ENCODE peak calls at places on chromosomes 13 and 19, in six cellular contexts. One of them, this sample, is unnamed.

GRCh38 chr13:86856996-86857395 is 814.2 kb upstream of the SLITRK5 start:
- DNase-seq in HepG2: peak
- DNase-seq in GM12878: no peak
- DNase-seq in GM12892: no peak
- DNase-seq in K562: no peak
- DNase-seq in H1: no peak
- DNase-seq in this sample: no peak

GRCh38 chr13:94323746-94324408 is 155.6 kb downstream of the DCT start:
- DNase-seq in HepG2: no peak
- DNase-seq in GM12892: no peak
- DNase-seq in H1: no peak
- DNase-seq in K562: no peak
- DNase-seq in GM12878: no peak
- DNase-seq in this sample: no peak

GRCh38 chr13:28679628-28680027 is 20.7 kb downstream of the POMP start:
- DNase-seq in H1: no peak
- DNase-seq in HepG2: peak
- DNase-seq in GM12878: no peak
- DNase-seq in GM12892: no peak
- DNase-seq in K562: no peak
- DNase-seq in this sample: no peak

GRCh38 chr13:106187501-106187900 is 348.0 kb downstream of the EFNB2 start:
- DNase-seq in K562: no peak
- DNase-seq in HepG2: no peak
- DNase-seq in H1: no peak
- DNase-seq in GM12878: no peak
- DNase-seq in GM12892: no peak
- DNase-seq in this sample: no peak

GRCh38 chr19:52248256-52248655 is 21.1 kb upstream of the ZNF766 start:
- DNase-seq in GM12892: no peak
- DNase-seq in GM12878: no peak
- DNase-seq in HepG2: peak
- DNase-seq in H1: peak
- DNase-seq in K562: peak
- DNase-seq in this sample: no peak

GRCh38 chr13:50511877-50512332 is 331.6 kb downstream of the DLEU7 start:
- DNase-seq in H1: no peak
- DNase-seq in HepG2: peak
- DNase-seq in GM12892: no peak
- DNase-seq in K562: peak
- DNase-seq in GM12878: peak
- DNase-seq in this sample: no peak

GRCh38 chr13:100563779-100564178 is 24.8 kb downstream of the GGACT start:
- DNase-seq in HepG2: no peak
- DNase-seq in H1: no peak
- DNase-seq in K562: no peak
- DNase-seq in GM12878: no peak
- DNase-seq in GM12892: no peak
- DNase-seq in this sample: no peak

GRCh38 chr13:79528759-79529191 is 47.8 kb downstream of the NDFIP2 start:
- DNase-seq in HepG2: no peak
- DNase-seq in H1: no peak
- DNase-seq in GM12892: no peak
- DNase-seq in GM12878: no peak
- DNase-seq in K562: no peak
- DNase-seq in this sample: no peak

GRCh38 chr13:114155923-114156883 is 22.9 kb upstream of the CFAP97D2 start:
- DNase-seq in HepG2: no peak
- DNase-seq in GM12892: no peak
- DNase-seq in K562: no peak
- DNase-seq in H1: no peak
- DNase-seq in GM12878: no peak
- DNase-seq in this sample: no peak

GRCh38 chr13:22506286-22506685 is 674.5 kb upstream of the SGCG start:
- DNase-seq in K562: no peak
- DNase-seq in GM12892: no peak
- DNase-seq in GM12878: no peak
- DNase-seq in H1: no peak
- DNase-seq in HepG2: no peak
- DNase-seq in this sample: no peak

GRCh38 chr13:27168870-27169525 is 2.6 kb downstream of the USP12 start:
- DNase-seq in HepG2: no peak
- DNase-seq in GM12878: no peak
- DNase-seq in H1: no peak
- DNase-seq in GM12892: no peak
- DNase-seq in K562: no peak
- DNase-seq in this sample: no peak

GRCh38 chr13:87356314-87356713 is 314.9 kb upstream of the SLITRK5 start:
- DNase-seq in H1: no peak
- DNase-seq in K562: no peak
- DNase-seq in GM12878: no peak
- DNase-seq in HepG2: no peak
- DNase-seq in GM12892: no peak
- DNase-seq in this sample: no peak

GRCh38 chr19:47726467-47726866 is 13.2 kb downstream of the EHD2 start:
- DNase-seq in HepG2: no peak
- DNase-seq in K562: no peak
- DNase-seq in H1: no peak
- DNase-seq in GM12892: no peak
- DNase-seq in GM12878: no peak
- DNase-seq in this sample: no peak

GRCh38 chr19:39405930-39406655 is 554 bp upstream of the ZFP36 start:
- DNase-seq in HepG2: no peak
- DNase-seq in GM12878: no peak
- DNase-seq in K562: no peak
- DNase-seq in GM12892: no peak
- DNase-seq in H1: peak
- DNase-seq in this sample: no peak

GRCh38 chr13:39016789-39017188 is 21.1 kb downstream of the PROSER1 start:
- DNase-seq in GM12878: no peak
- DNase-seq in H1: no peak
- DNase-seq in K562: peak
- DNase-seq in GM12892: no peak
- DNase-seq in HepG2: peak
- DNase-seq in this sample: peak

GRCh38 chr13:24212674-24213073 is 52.2 kb downstream of the SPATA13 start:
- DNase-seq in K562: no peak
- DNase-seq in HepG2: peak
- DNase-seq in H1: no peak
- DNase-seq in GM12878: no peak
- DNase-seq in GM12892: no peak
- DNase-seq in this sample: no peak

GRCh38 chr13:23570099-23570926 is at the start of gene TNFRSF19:
- DNase-seq in H1: no peak
- DNase-seq in GM12878: no peak
- DNase-seq in HepG2: peak
- DNase-seq in K562: peak
- DNase-seq in GM12892: no peak
- DNase-seq in this sample: no peak

GRCh38 chr19:48466571-48467325 is 2.4 kb upstream of the CYTH2 start:
- DNase-seq in HepG2: no peak
- DNase-seq in K562: no peak
- DNase-seq in GM12878: no peak
- DNase-seq in H1: no peak
- DNase-seq in GM12892: no peak
- DNase-seq in this sample: no peak

GRCh38 chr19:49851456-49852259 is 699 bp downstream of the PTOV1 start:
- DNase-seq in K562: peak
- DNase-seq in GM12878: no peak
- DNase-seq in H1: peak
- DNase-seq in HepG2: no peak
- DNase-seq in GM12892: no peak
- DNase-seq in this sample: no peak

GRCh38 chr19:7654401-7654800 is 14.4 kb upstream of the RETN start:
- DNase-seq in H1: no peak
- DNase-seq in GM12878: no peak
- DNase-seq in GM12892: no peak
- DNase-seq in K562: no peak
- DNase-seq in HepG2: no peak
- DNase-seq in this sample: no peak

GRCh38 chr19:39542198-39542597 is 2.2 kb upstream of the EID2 start:
- DNase-seq in H1: peak
- DNase-seq in GM12892: no peak
- DNase-seq in GM12878: no peak
- DNase-seq in K562: no peak
- DNase-seq in HepG2: no peak
- DNase-seq in this sample: no peak

GRCh38 chr13:78978381-78978998 is 319.5 kb upstream of the OBI1 start:
- DNase-seq in H1: no peak
- DNase-seq in GM12892: no peak
- DNase-seq in HepG2: peak
- DNase-seq in K562: peak
- DNase-seq in GM12878: peak
- DNase-seq in this sample: peak

GRCh38 chr19:41928754-41929535 is 696 bp upstream of the ERFL start:
- DNase-seq in K562: peak
- DNase-seq in H1: no peak
- DNase-seq in HepG2: no peak
- DNase-seq in GM12892: no peak
- DNase-seq in GM12878: no peak
- DNase-seq in this sample: no peak

GRCh38 chr19:36987091-36987490 is 71.0 kb downstream of the ZNF568 start:
- DNase-seq in GM12878: no peak
- DNase-seq in K562: no peak
- DNase-seq in GM12892: no peak
- DNase-seq in H1: no peak
- DNase-seq in HepG2: no peak
- DNase-seq in this sample: no peak

GRCh38 chr13:49330546-49330864 is 82.8 kb downstream of the CDADC1 start:
- DNase-seq in GM12878: no peak
- DNase-seq in HepG2: no peak
- DNase-seq in K562: no peak
- DNase-seq in H1: no peak
- DNase-seq in GM12892: no peak
- DNase-seq in this sample: no peak

GRCh38 chr13:23378009-23378632 is 55.4 kb downstream of the SACS start:
- DNase-seq in GM12892: peak
- DNase-seq in GM12878: peak
- DNase-seq in K562: no peak
- DNase-seq in H1: no peak
- DNase-seq in HepG2: no peak
- DNase-seq in this sample: peak

GRCh38 chr19:12247644-12248222 is 47.0 kb downstream of the ZNF44 start:
- DNase-seq in HepG2: no peak
- DNase-seq in H1: no peak
- DNase-seq in GM12892: no peak
- DNase-seq in GM12878: no peak
- DNase-seq in K562: no peak
- DNase-seq in this sample: no peak

GRCh38 chr19:19871932-19872331 is 6.2 kb downstream of the ZNF253 start:
- DNase-seq in HepG2: no peak
- DNase-seq in K562: no peak
- DNase-seq in H1: no peak
- DNase-seq in GM12892: no peak
- DNase-seq in GM12878: no peak
- DNase-seq in this sample: no peak

GRCh38 chr13:27860743-27861142 is 59.1 kb upstream of the PDX1 start:
- DNase-seq in K562: no peak
- DNase-seq in H1: no peak
- DNase-seq in GM12878: no peak
- DNase-seq in HepG2: no peak
- DNase-seq in GM12892: no peak
- DNase-seq in this sample: no peak

GRCh38 chr19:30362156-30362754 is 9.9 kb upstream of the ZNF536 start:
- DNase-seq in H1: no peak
- DNase-seq in GM12878: no peak
- DNase-seq in GM12892: no peak
- DNase-seq in HepG2: no peak
- DNase-seq in K562: no peak
- DNase-seq in this sample: no peak
- TF ChIP-seq TAF1 in H1: no peak
- TF ChIP-seq TAF1 in GM12878: no peak
- TF ChIP-seq TAF1 in GM12892: no peak
- TF ChIP-seq TAF1 in HepG2: no peak
- TF ChIP-seq TAF1 in K562: no peak
- TF ChIP-seq TAF1 in this sample: no peak

GRCh38 chr13:76421011-76421410 is 465.2 kb downstream of the KCTD12 start:
- DNase-seq in K562: no peak
- DNase-seq in HepG2: no peak
- DNase-seq in GM12892: no peak
- DNase-seq in H1: no peak
- DNase-seq in GM12878: no peak
- DNase-seq in this sample: no peak

DNA sequence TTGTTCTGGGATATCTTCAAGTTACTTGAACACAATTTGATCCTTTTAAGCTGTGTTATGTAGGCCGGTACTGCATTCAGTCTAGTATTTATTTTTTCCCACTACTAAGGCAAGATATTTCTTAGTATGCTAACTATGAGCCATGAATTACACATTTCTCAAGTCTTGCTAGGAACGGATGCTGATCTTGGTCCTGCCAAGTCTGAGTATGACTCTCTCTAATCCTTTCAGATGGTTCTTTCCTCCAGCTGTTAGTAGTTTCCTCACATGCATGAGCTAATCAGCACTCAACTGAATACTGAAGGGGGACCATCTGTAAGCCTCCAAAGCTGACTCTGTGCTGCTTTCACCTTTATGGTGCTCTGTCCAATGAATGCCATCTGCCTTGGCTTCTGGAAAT is 460.3 kb downstream of the KCTD12 start:
- DNase-seq in K562: no peak
- DNase-seq in GM12878: no peak
- DNase-seq in HepG2: no peak
- DNase-seq in H1: no peak
- DNase-seq in GM12892: no peak
- DNase-seq in this sample: no peak
- TF ChIP-seq POLR2A in K562: no peak
- TF ChIP-seq POLR2A in GM12878: no peak
- TF ChIP-seq POLR2A in HepG2: no peak
- TF ChIP-seq POLR2A in H1: no peak
- TF ChIP-seq POLR2A in GM12892: no peak
- TF ChIP-seq POLR2A in this sample: no peak

DNA sequence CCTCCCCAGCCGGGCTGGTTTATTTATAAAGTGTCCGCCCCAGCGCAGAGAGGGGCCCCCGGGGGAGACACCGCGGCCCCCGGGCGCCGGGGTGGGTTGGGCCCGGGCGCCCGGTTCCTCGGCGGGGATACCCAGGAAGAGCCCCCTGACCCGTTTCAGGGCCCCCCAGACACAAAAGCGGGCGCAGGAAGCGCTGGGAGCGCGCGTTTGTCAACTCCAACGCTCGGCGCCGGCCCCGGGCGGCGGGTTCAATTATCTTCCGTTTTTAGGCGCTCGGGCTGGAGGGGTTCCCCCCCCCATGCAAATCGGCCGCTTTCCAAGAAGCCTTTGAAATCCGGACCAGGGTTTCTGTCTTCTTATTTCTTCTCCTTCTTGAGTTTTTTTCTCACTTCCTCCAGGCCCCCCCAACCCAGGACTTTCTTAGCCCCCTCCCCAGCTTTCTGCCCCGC is 784 bp downstream of the ARID3A start:
- DNase-seq in GM12892: peak
- DNase-seq in HepG2: no peak
- DNase-seq in H1: no peak
- DNase-seq in GM12878: no peak
- DNase-seq in K562: peak
- DNase-seq in this sample: no peak
- TF ChIP-seq TAF1 in GM12892: peak
- TF ChIP-seq TAF1 in HepG2: no peak
- TF ChIP-seq TAF1 in H1: no peak
- TF ChIP-seq TAF1 in GM12878: peak
- TF ChIP-seq TAF1 in K562: peak
- TF ChIP-seq TAF1 in this sample: no peak

GRCh38 chr19:2117215-2117960 is 20.7 kb downstream of the IZUMO4 start:
- DNase-seq in GM12892: no peak
- DNase-seq in H1: no peak
- DNase-seq in HepG2: no peak
- DNase-seq in GM12878: no peak
- DNase-seq in K562: no peak
- DNase-seq in this sample: no peak
- TF ChIP-seq POLR2A in GM12892: no peak
- TF ChIP-seq POLR2A in H1: no peak
- TF ChIP-seq POLR2A in HepG2: no peak
- TF ChIP-seq POLR2A in GM12878: peak
- TF ChIP-seq POLR2A in K562: no peak
- TF ChIP-seq POLR2A in this sample: no peak